ENCODE peak calls at places on chromosomes 7 and 10, in six cellular contexts. Z is prostate gland, W is tibial nerve, F is hepatocyte, D is HCT116, Y is ovary. K is an unnamed sample. For H3K4me1, the result is how much of the 10 kb centered on the place peaks cover.

GRCh38 chr7:2205036-2205780 is 27.5 kb downstream of the MAD1L1 start:
- DNase-seq in Y (peak), D (no peak), W (no peak), F (no peak), Z (no peak), K (no peak)

GRCh38 chr10:112952282-112952991 is 2.4 kb downstream of the TCF7L2 start:
- DNase-seq in W (no peak), Y (no peak), D (no peak), Z (no peak), F (peak), K (peak)

GRCh38 chr10:117391436-117392205 is 16.4 kb upstream of the PDZD8 start:
- DNase-seq in Z (peak), D (no peak), Y (no peak), F (peak), W (no peak), K (no peak)

GRCh38 chr10:70379581-70380176 is 2.7 kb downstream of the LRRC20 start:
- DNase-seq in Z (no peak), W (no peak), Y (no peak), F (no peak), D (no peak), K (peak)

GRCh38 chr7:111918461-111918860 is 287.7 kb downstream of the DOCK4 start:
- DNase-seq in F (no peak), D (no peak), Z (no peak), Y (no peak), W (no peak), K (no peak)

GRCh38 chr7:11341285-11341944 is 367.7 kb downstream of the PHF14 start:
- DNase-seq in Y (no peak), D (peak), F (peak), Z (peak), W (peak), K (peak)

GRCh38 chr7:84548366-84549085 is 353.9 kb upstream of the SEMA3A start:
- DNase-seq in Y (no peak), D (no peak), W (no peak), F (no peak), Z (no peak), K (no peak)

GRCh38 chr10:78623577-78624215 is 445.1 kb upstream of the ZMIZ1 start:
- DNase-seq in Z (no peak), Y (no peak), F (peak), D (peak), W (no peak), K (no peak)

GRCh38 chr7:142890838-142891485 is 5.4 kb upstream of the TRPV6 start:
- DNase-seq in W (no peak), Y (no peak), F (no peak), D (no peak), Z (no peak), K (no peak)

GRCh38 chr7:66099551-66100407 is 14.9 kb upstream of the CRCP start:
- DNase-seq in Y (peak), Z (peak), D (peak), W (peak), F (peak), K (peak)

GRCh38 chr7:78039791-78040776 is 241.5 kb downstream of the PHTF2 start:
- DNase-seq in W (no peak), Y (no peak), F (no peak), D (peak), Z (no peak), K (peak)

GRCh38 chr10:123013456-123014419 is 4.9 kb downstream of the ACADSB start:
- DNase-seq in D (no peak), Z (no peak), W (no peak), Y (no peak), F (no peak), K (no peak)
- H3K4me3 ChIP-seq in D (no peak), Z (no peak), W (no peak), Y (no peak), F (no peak), K (peak)

GRCh38 chr10:125016123-125016522 is 74.2 kb downstream of the ZRANB1 start:
- DNase-seq in Y (peak), F (no peak), Z (no peak), D (no peak), W (no peak), K (no peak)
- H3K4me1 ChIP-seq in Y (under half), F (under half), Z (under half), D (under half), W (half or more), K (half or more)

GRCh38 chr7:105751054-105751453 is 125.3 kb downstream of the ATXN7L1 start:
- DNase-seq in W (no peak), Z (no peak), D (no peak), Y (no peak), F (no peak), K (no peak)

GRCh38 chr7:105752671-105753275 is 123.6 kb downstream of the ATXN7L1 start:
- DNase-seq in Y (no peak), D (no peak), Z (no peak), W (no peak), F (no peak), K (no peak)

GRCh38 chr7:105743351-105743812 is 133.0 kb downstream of the ATXN7L1 start:
- DNase-seq in Z (no peak), W (no peak), D (no peak), F (no peak), Y (no peak), K (no peak)

GRCh38 chr7:105745681-105746330 is 130.6 kb downstream of the ATXN7L1 start:
- DNase-seq in D (no peak), Z (no peak), Y (no peak), F (no peak), W (no peak), K (no peak)

GRCh38 chr7:105748701-105749100 is 127.7 kb downstream of the ATXN7L1 start:
- DNase-seq in D (no peak), F (no peak), Y (no peak), Z (no peak), W (no peak), K (no peak)
- H3K4me3 ChIP-seq in D (no peak), F (no peak), Y (no peak), Z (no peak), W (no peak), K (no peak)

DNA sequence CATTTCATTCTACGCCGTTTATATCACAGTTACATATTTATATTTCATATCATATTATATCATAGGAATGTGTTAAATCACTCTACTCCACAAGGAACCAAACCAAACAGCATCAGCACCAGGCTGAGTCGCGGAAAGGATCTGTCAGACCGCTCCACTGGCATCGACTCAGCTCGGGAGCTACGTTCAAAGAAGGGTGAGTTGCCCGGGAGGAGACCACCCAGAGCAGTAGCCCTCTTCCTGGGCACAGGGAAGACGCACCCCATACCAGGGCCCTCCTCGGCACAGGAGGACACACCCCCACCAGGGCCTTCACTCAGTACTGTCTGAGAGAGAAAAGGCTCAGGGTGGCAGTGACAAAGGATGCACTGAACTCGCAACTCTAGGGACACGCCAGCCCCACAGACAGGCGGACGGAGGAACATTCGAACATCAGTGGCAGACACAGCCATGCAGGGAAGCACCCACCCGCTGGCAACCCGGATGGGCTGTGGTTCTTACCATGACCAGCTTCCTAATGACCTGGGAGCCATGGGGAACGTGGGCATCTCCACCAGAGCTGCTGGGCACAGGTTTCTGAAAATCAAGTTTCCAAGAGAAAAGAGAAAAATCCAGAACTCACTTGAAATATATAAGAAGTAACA is 28.7 kb downstream of the PITRM1 start:
- DNase-seq in W (no peak), Z (no peak), F (no peak), D (no peak), Y (no peak), K (no peak)
- H3K4me1 ChIP-seq in W (under half), Z (under half), F (under half), D (under half), Y (under half), K (under half)

GRCh38 chr10:104350146-104350635 is 3.4 kb upstream of the CFAP58 start:
- DNase-seq in D (peak), F (peak), Z (peak), W (no peak), Y (no peak), K (no peak)
- H3K4me3 ChIP-seq in D (no peak), F (no peak), Z (no peak), W (no peak), Y (no peak), K (no peak)

GRCh38 chr10:62083413-62083794 is 181.9 kb downstream of the ARID5B start:
- DNase-seq in F (no peak), W (no peak), Y (no peak), Z (no peak), D (no peak), K (no peak)

GRCh38 chr10:62080905-62081304 is 179.4 kb downstream of the ARID5B start:
- DNase-seq in Y (no peak), W (no peak), F (no peak), D (no peak), Z (no peak), K (no peak)

GRCh38 chr10:62081322-62081945 is 179.9 kb downstream of the ARID5B start:
- DNase-seq in Y (no peak), D (no peak), W (no peak), Z (no peak), F (no peak), K (no peak)

GRCh38 chr10:62082729-62083412 is 181.4 kb downstream of the ARID5B start:
- DNase-seq in W (no peak), F (no peak), Z (no peak), D (no peak), Y (no peak), K (no peak)

GRCh38 chr10:62082270-62082669 is 180.8 kb downstream of the ARID5B start:
- DNase-seq in Z (no peak), Y (no peak), F (no peak), D (no peak), W (no peak), K (no peak)
- H3K4me1 ChIP-seq in Z (under half), Y (under half), F (under half), D (under half), W (half or more), K (half or more)